ENCODE peak calls at places on chromosomes 2 and 18, in ten cellular contexts. One of them, this sample, is unnamed.

GRCh38 chr2:233418761-233419625 is 64.7 kb downstream of the DGKD start:
- DNase-seq in foreskin melanocyte: no peak
- DNase-seq in NCI-H1436: no peak
- DNase-seq in adipocyte: peak
- DNase-seq in EH: peak
- DNase-seq in amniotic stem cell: no peak
- DNase-seq in stimulated activated CD4-positive, alpha-beta T cell treated with anti-CD3 and anti-CD28 coated beads, Interleukin-1b, Interleukin-23, amount 100 ng/mL, for 48 hours: peak
- DNase-seq in activated T-cell treated with anti-CD3 and anti-CD28 coated beads, Interleukin-2, amount 50 U/mL, for 48 hours: peak
- DNase-seq in fibroblast of lung: peak
- DNase-seq in dermis microvascular lymphatic vessel endothelial cell: peak
- DNase-seq in this sample: no peak

GRCh38 chr2:172208881-172209325 is 106.2 kb upstream of the DLX2 start:
- DNase-seq in foreskin melanocyte: no peak
- DNase-seq in NCI-H1436: no peak
- DNase-seq in adipocyte: peak
- DNase-seq in EH: peak
- DNase-seq in amniotic stem cell: no peak
- DNase-seq in stimulated activated CD4-positive, alpha-beta T cell treated with anti-CD3 and anti-CD28 coated beads, Interleukin-1b, Interleukin-23, amount 100 ng/mL, for 48 hours: no peak
- DNase-seq in activated T-cell treated with anti-CD3 and anti-CD28 coated beads, Interleukin-2, amount 50 U/mL, for 48 hours: no peak
- DNase-seq in fibroblast of lung: peak
- DNase-seq in dermis microvascular lymphatic vessel endothelial cell: peak
- DNase-seq in this sample: peak

GRCh38 chr2:143807677-143808076 is 678.5 kb downstream of the ARHGAP15 start:
- DNase-seq in foreskin melanocyte: peak
- DNase-seq in NCI-H1436: no peak
- DNase-seq in adipocyte: peak
- DNase-seq in EH: peak
- DNase-seq in amniotic stem cell: no peak
- DNase-seq in stimulated activated CD4-positive, alpha-beta T cell treated with anti-CD3 and anti-CD28 coated beads, Interleukin-1b, Interleukin-23, amount 100 ng/mL, for 48 hours: no peak
- DNase-seq in activated T-cell treated with anti-CD3 and anti-CD28 coated beads, Interleukin-2, amount 50 U/mL, for 48 hours: no peak
- DNase-seq in fibroblast of lung: no peak
- DNase-seq in dermis microvascular lymphatic vessel endothelial cell: no peak
- DNase-seq in this sample: no peak

GRCh38 chr2:74186038-74186437 is 7.4 kb upstream of the MOB1A start:
- DNase-seq in foreskin melanocyte: no peak
- DNase-seq in NCI-H1436: no peak
- DNase-seq in adipocyte: no peak
- DNase-seq in EH: no peak
- DNase-seq in amniotic stem cell: no peak
- DNase-seq in stimulated activated CD4-positive, alpha-beta T cell treated with anti-CD3 and anti-CD28 coated beads, Interleukin-1b, Interleukin-23, amount 100 ng/mL, for 48 hours: peak
- DNase-seq in activated T-cell treated with anti-CD3 and anti-CD28 coated beads, Interleukin-2, amount 50 U/mL, for 48 hours: peak
- DNase-seq in fibroblast of lung: no peak
- DNase-seq in dermis microvascular lymphatic vessel endothelial cell: no peak
- DNase-seq in this sample: no peak

GRCh38 chr2:86230961-86231360 is 31.7 kb downstream of the MRPL35 start:
- DNase-seq in foreskin melanocyte: no peak
- DNase-seq in NCI-H1436: no peak
- DNase-seq in adipocyte: no peak
- DNase-seq in EH: no peak
- DNase-seq in amniotic stem cell: no peak
- DNase-seq in stimulated activated CD4-positive, alpha-beta T cell treated with anti-CD3 and anti-CD28 coated beads, Interleukin-1b, Interleukin-23, amount 100 ng/mL, for 48 hours: no peak
- DNase-seq in activated T-cell treated with anti-CD3 and anti-CD28 coated beads, Interleukin-2, amount 50 U/mL, for 48 hours: no peak
- DNase-seq in fibroblast of lung: no peak
- DNase-seq in dermis microvascular lymphatic vessel endothelial cell: no peak
- DNase-seq in this sample: no peak

GRCh38 chr18:34222025-34222395 is 2.7 kb downstream of the NOL4 start:
- DNase-seq in foreskin melanocyte: no peak
- DNase-seq in NCI-H1436: peak
- DNase-seq in adipocyte: no peak
- DNase-seq in EH: no peak
- DNase-seq in amniotic stem cell: no peak
- DNase-seq in stimulated activated CD4-positive, alpha-beta T cell treated with anti-CD3 and anti-CD28 coated beads, Interleukin-1b, Interleukin-23, amount 100 ng/mL, for 48 hours: no peak
- DNase-seq in activated T-cell treated with anti-CD3 and anti-CD28 coated beads, Interleukin-2, amount 50 U/mL, for 48 hours: no peak
- DNase-seq in fibroblast of lung: no peak
- DNase-seq in dermis microvascular lymphatic vessel endothelial cell: no peak
- DNase-seq in this sample: no peak

GRCh38 chr2:157784169-157784822 is 91.8 kb downstream of the ACVR1 start:
- DNase-seq in foreskin melanocyte: no peak
- DNase-seq in NCI-H1436: no peak
- DNase-seq in adipocyte: peak
- DNase-seq in EH: peak
- DNase-seq in amniotic stem cell: no peak
- DNase-seq in stimulated activated CD4-positive, alpha-beta T cell treated with anti-CD3 and anti-CD28 coated beads, Interleukin-1b, Interleukin-23, amount 100 ng/mL, for 48 hours: peak
- DNase-seq in activated T-cell treated with anti-CD3 and anti-CD28 coated beads, Interleukin-2, amount 50 U/mL, for 48 hours: no peak
- DNase-seq in fibroblast of lung: peak
- DNase-seq in dermis microvascular lymphatic vessel endothelial cell: no peak
- DNase-seq in this sample: no peak

GRCh38 chr2:215590353-215590752 is 154.5 kb upstream of the FN1 start:
- DNase-seq in foreskin melanocyte: no peak
- DNase-seq in NCI-H1436: no peak
- DNase-seq in adipocyte: no peak
- DNase-seq in EH: peak
- DNase-seq in amniotic stem cell: no peak
- DNase-seq in stimulated activated CD4-positive, alpha-beta T cell treated with anti-CD3 and anti-CD28 coated beads, Interleukin-1b, Interleukin-23, amount 100 ng/mL, for 48 hours: no peak
- DNase-seq in activated T-cell treated with anti-CD3 and anti-CD28 coated beads, Interleukin-2, amount 50 U/mL, for 48 hours: no peak
- DNase-seq in fibroblast of lung: peak
- DNase-seq in dermis microvascular lymphatic vessel endothelial cell: no peak
- DNase-seq in this sample: no peak

GRCh38 chr2:71457959-71458322 is 4.6 kb downstream of the DYSF start:
- DNase-seq in foreskin melanocyte: no peak
- DNase-seq in NCI-H1436: no peak
- DNase-seq in adipocyte: no peak
- DNase-seq in EH: no peak
- DNase-seq in amniotic stem cell: no peak
- DNase-seq in stimulated activated CD4-positive, alpha-beta T cell treated with anti-CD3 and anti-CD28 coated beads, Interleukin-1b, Interleukin-23, amount 100 ng/mL, for 48 hours: no peak
- DNase-seq in activated T-cell treated with anti-CD3 and anti-CD28 coated beads, Interleukin-2, amount 50 U/mL, for 48 hours: no peak
- DNase-seq in fibroblast of lung: no peak
- DNase-seq in dermis microvascular lymphatic vessel endothelial cell: no peak
- DNase-seq in this sample: no peak

GRCh38 chr2:230007931-230008707 is 60.6 kb downstream of the SLC16A14 start:
- DNase-seq in foreskin melanocyte: peak
- DNase-seq in NCI-H1436: peak
- DNase-seq in adipocyte: peak
- DNase-seq in EH: peak
- DNase-seq in amniotic stem cell: peak
- DNase-seq in stimulated activated CD4-positive, alpha-beta T cell treated with anti-CD3 and anti-CD28 coated beads, Interleukin-1b, Interleukin-23, amount 100 ng/mL, for 48 hours: peak
- DNase-seq in activated T-cell treated with anti-CD3 and anti-CD28 coated beads, Interleukin-2, amount 50 U/mL, for 48 hours: peak
- DNase-seq in fibroblast of lung: peak
- DNase-seq in dermis microvascular lymphatic vessel endothelial cell: peak
- DNase-seq in this sample: peak

GRCh38 chr2:218605438-218605837 is 2.3 kb upstream of the PLCD4 start:
- DNase-seq in foreskin melanocyte: no peak
- DNase-seq in NCI-H1436: no peak
- DNase-seq in adipocyte: peak
- DNase-seq in EH: peak
- DNase-seq in amniotic stem cell: no peak
- DNase-seq in stimulated activated CD4-positive, alpha-beta T cell treated with anti-CD3 and anti-CD28 coated beads, Interleukin-1b, Interleukin-23, amount 100 ng/mL, for 48 hours: no peak
- DNase-seq in activated T-cell treated with anti-CD3 and anti-CD28 coated beads, Interleukin-2, amount 50 U/mL, for 48 hours: no peak
- DNase-seq in fibroblast of lung: peak
- DNase-seq in dermis microvascular lymphatic vessel endothelial cell: no peak
- DNase-seq in this sample: no peak